ENCODE peak calls at places on chromosomes 16 and 17, in eight cellular contexts. One of them, this sample, is unnamed. For H3K36me3, the result is how much of the 10 kb centered on the place peaks cover.

GRCh38 chr17:79741751-79742588 is 11.2 kb downstream of the ENPP7 start:
- DNase-seq in breast epithelium: peak
- DNase-seq in gastrocnemius medialis: peak
- DNase-seq in tibial nerve: peak
- DNase-seq in tibial artery: peak
- DNase-seq in BE2C: peak
- DNase-seq in ovary: peak
- DNase-seq in IMR-90: peak
- DNase-seq in this sample: peak

GRCh38 chr17:82752371-82753200 is 721 bp downstream of the TBCD start:
- DNase-seq in gastrocnemius medialis: no peak
- DNase-seq in tibial nerve: no peak
- DNase-seq in ovary: peak
- DNase-seq in IMR-90: no peak
- DNase-seq in tibial artery: no peak
- DNase-seq in breast epithelium: no peak
- DNase-seq in BE2C: peak
- DNase-seq in this sample: no peak

GRCh38 chr17:30357476-30357875 is 21.3 kb upstream of the CPD start:
- DNase-seq in IMR-90: no peak
- DNase-seq in tibial artery: no peak
- DNase-seq in breast epithelium: no peak
- DNase-seq in BE2C: no peak
- DNase-seq in tibial nerve: no peak
- DNase-seq in ovary: no peak
- DNase-seq in gastrocnemius medialis: no peak
- DNase-seq in this sample: no peak

GRCh38 chr17:78359216-78359935 is 501 bp downstream of the SOCS3 start:
- DNase-seq in tibial artery: no peak
- DNase-seq in breast epithelium: no peak
- DNase-seq in BE2C: peak
- DNase-seq in gastrocnemius medialis: no peak
- DNase-seq in tibial nerve: no peak
- DNase-seq in IMR-90: no peak
- DNase-seq in ovary: peak
- DNase-seq in this sample: no peak

GRCh38 chr16:5042574-5043171 is 8.9 kb upstream of the NAGPA start:
- DNase-seq in gastrocnemius medialis: no peak
- DNase-seq in tibial nerve: no peak
- DNase-seq in BE2C: no peak
- DNase-seq in breast epithelium: no peak
- DNase-seq in tibial artery: no peak
- DNase-seq in IMR-90: peak
- DNase-seq in ovary: no peak
- DNase-seq in this sample: peak

GRCh38 chr17:75604034-75604695 is 16.6 kb downstream of the MYO15B start:
- DNase-seq in IMR-90: no peak
- DNase-seq in tibial artery: no peak
- DNase-seq in gastrocnemius medialis: no peak
- DNase-seq in tibial nerve: no peak
- DNase-seq in breast epithelium: no peak
- DNase-seq in ovary: no peak
- DNase-seq in BE2C: no peak
- DNase-seq in this sample: no peak

GRCh38 chr17:74877592-74878543 is 5.1 kb upstream of the FDXR start:
- DNase-seq in gastrocnemius medialis: no peak
- DNase-seq in breast epithelium: no peak
- DNase-seq in tibial nerve: no peak
- DNase-seq in tibial artery: no peak
- DNase-seq in IMR-90: no peak
- DNase-seq in BE2C: no peak
- DNase-seq in ovary: no peak
- DNase-seq in this sample: peak

GRCh38 chr16:56984639-56985038 is 4.7 kb upstream of the NLRC5 start:
- DNase-seq in IMR-90: no peak
- DNase-seq in tibial artery: no peak
- DNase-seq in breast epithelium: no peak
- DNase-seq in ovary: no peak
- DNase-seq in gastrocnemius medialis: no peak
- DNase-seq in tibial nerve: no peak
- DNase-seq in BE2C: no peak
- DNase-seq in this sample: peak

GRCh38 chr17:39573447-39574298 is 34.0 kb downstream of the NEUROD2 start:
- DNase-seq in IMR-90: peak
- DNase-seq in breast epithelium: peak
- DNase-seq in ovary: peak
- DNase-seq in tibial artery: peak
- DNase-seq in tibial nerve: peak
- DNase-seq in BE2C: peak
- DNase-seq in gastrocnemius medialis: peak
- DNase-seq in this sample: peak

GRCh38 chr16:50712568-50712914 is 19.1 kb downstream of the NOD2 start:
- DNase-seq in ovary: no peak
- DNase-seq in BE2C: no peak
- DNase-seq in IMR-90: peak
- DNase-seq in tibial nerve: no peak
- DNase-seq in gastrocnemius medialis: no peak
- DNase-seq in tibial artery: no peak
- DNase-seq in breast epithelium: no peak
- DNase-seq in this sample: no peak

GRCh38 chr17:7864995-7865650 is 7.3 kb downstream of the CYB5D1 start:
- DNase-seq in BE2C: no peak
- DNase-seq in tibial artery: no peak
- DNase-seq in IMR-90: no peak
- DNase-seq in ovary: no peak
- DNase-seq in breast epithelium: no peak
- DNase-seq in gastrocnemius medialis: no peak
- DNase-seq in tibial nerve: no peak
- DNase-seq in this sample: peak

GRCh38 chr17:57557793-57558681 is 187.1 kb downstream of the CCDC182 start:
- DNase-seq in breast epithelium: no peak
- DNase-seq in gastrocnemius medialis: no peak
- DNase-seq in tibial artery: no peak
- DNase-seq in IMR-90: peak
- DNase-seq in BE2C: no peak
- DNase-seq in tibial nerve: no peak
- DNase-seq in ovary: no peak
- DNase-seq in this sample: peak

GRCh38 chr17:4165301-4166010 is 22.5 kb downstream of the CYB5D2 start:
- DNase-seq in gastrocnemius medialis: no peak
- DNase-seq in tibial nerve: no peak
- DNase-seq in IMR-90: no peak
- DNase-seq in BE2C: no peak
- DNase-seq in ovary: no peak
- DNase-seq in tibial artery: no peak
- DNase-seq in breast epithelium: no peak
- DNase-seq in this sample: peak

GRCh38 chr16:25084797-25085196 is 26.7 kb upstream of the LCMT1 start:
- DNase-seq in IMR-90: no peak
- DNase-seq in tibial nerve: no peak
- DNase-seq in BE2C: no peak
- DNase-seq in tibial artery: no peak
- DNase-seq in gastrocnemius medialis: no peak
- DNase-seq in breast epithelium: no peak
- DNase-seq in ovary: no peak
- DNase-seq in this sample: no peak

GRCh38 chr17:65553009-65553645 is 8.3 kb downstream of the AXIN2 start:
- DNase-seq in tibial artery: no peak
- DNase-seq in ovary: no peak
- DNase-seq in gastrocnemius medialis: no peak
- DNase-seq in tibial nerve: no peak
- DNase-seq in breast epithelium: no peak
- DNase-seq in BE2C: no peak
- DNase-seq in IMR-90: peak
- DNase-seq in this sample: no peak

GRCh38 chr16:83996481-83997252 is 28.6 kb downstream of the NECAB2 start:
- DNase-seq in tibial artery: no peak
- DNase-seq in gastrocnemius medialis: no peak
- DNase-seq in ovary: no peak
- DNase-seq in tibial nerve: no peak
- DNase-seq in breast epithelium: no peak
- DNase-seq in BE2C: no peak
- DNase-seq in IMR-90: no peak
- DNase-seq in this sample: no peak

GRCh38 chr16:2515180-2515803 is 1.5 kb downstream of the ATP6V0C start:
- DNase-seq in gastrocnemius medialis: no peak
- DNase-seq in BE2C: no peak
- DNase-seq in tibial nerve: no peak
- DNase-seq in tibial artery: no peak
- DNase-seq in IMR-90: no peak
- DNase-seq in ovary: peak
- DNase-seq in breast epithelium: no peak
- DNase-seq in this sample: no peak

GRCh38 chr17:2374549-2375285 is 26.1 kb downstream of the MNT start:
- DNase-seq in BE2C: no peak
- DNase-seq in breast epithelium: no peak
- DNase-seq in tibial nerve: no peak
- DNase-seq in ovary: no peak
- DNase-seq in tibial artery: no peak
- DNase-seq in gastrocnemius medialis: no peak
- DNase-seq in IMR-90: no peak
- DNase-seq in this sample: no peak
- H3K36me3 ChIP-seq in BE2C: under half
- H3K36me3 ChIP-seq in breast epithelium: under half
- H3K36me3 ChIP-seq in tibial nerve: under half
- H3K36me3 ChIP-seq in ovary: under half
- H3K36me3 ChIP-seq in tibial artery: half or more
- H3K36me3 ChIP-seq in gastrocnemius medialis: under half
- H3K36me3 ChIP-seq in IMR-90: half or more
- H3K36me3 ChIP-seq in this sample: under half

DNA sequence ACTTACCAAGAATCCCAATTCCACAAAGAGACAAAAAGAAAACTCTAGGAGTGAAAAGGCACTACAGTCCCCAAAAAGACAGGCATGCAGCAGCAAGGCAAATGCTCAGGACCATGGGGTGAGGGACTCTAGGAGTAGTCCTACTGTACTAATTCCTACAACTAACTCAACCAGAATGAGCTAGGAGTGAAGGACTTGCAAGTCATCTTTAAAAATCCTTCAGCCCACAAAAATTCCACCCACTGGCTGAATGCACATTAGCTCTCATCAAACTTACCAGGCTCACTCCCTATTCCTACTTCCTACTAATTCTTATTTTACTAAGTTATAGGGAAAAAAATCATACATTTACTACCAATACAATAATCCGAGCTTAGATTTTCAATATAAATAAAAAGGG is 141.7 kb upstream of the C17orf78 start:
- DNase-seq in tibial artery: no peak
- DNase-seq in gastrocnemius medialis: no peak
- DNase-seq in BE2C: no peak
- DNase-seq in tibial nerve: no peak
- DNase-seq in breast epithelium: no peak
- DNase-seq in ovary: no peak
- DNase-seq in IMR-90: peak
- DNase-seq in this sample: no peak
- H3K36me3 ChIP-seq in tibial artery: under half
- H3K36me3 ChIP-seq in gastrocnemius medialis: under half
- H3K36me3 ChIP-seq in BE2C: half or more
- H3K36me3 ChIP-seq in tibial nerve: under half
- H3K36me3 ChIP-seq in breast epithelium: under half
- H3K36me3 ChIP-seq in ovary: under half
- H3K36me3 ChIP-seq in IMR-90: under half
- H3K36me3 ChIP-seq in this sample: under half

DNA sequence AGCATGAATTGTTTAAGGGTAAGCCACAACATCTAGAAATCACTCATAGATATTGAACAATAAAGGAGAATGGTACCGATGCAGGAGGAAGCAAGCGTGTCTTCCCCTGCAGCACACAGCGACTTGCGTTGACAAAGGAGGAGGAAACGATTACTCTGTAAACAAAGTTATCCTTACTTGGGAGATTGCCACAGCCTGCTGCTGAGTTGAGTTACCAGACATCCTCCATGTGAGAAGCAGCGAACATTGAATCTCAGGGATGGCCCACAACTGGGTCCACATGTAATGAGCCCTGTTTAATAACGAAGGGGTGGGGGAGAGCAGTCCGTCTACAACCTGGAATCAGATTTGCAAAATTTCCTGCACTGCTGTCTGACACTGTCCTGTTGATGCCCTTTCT is 27.7 kb downstream of the CLUH start:
- DNase-seq in tibial nerve: no peak
- DNase-seq in gastrocnemius medialis: no peak
- DNase-seq in tibial artery: no peak
- DNase-seq in IMR-90: peak
- DNase-seq in breast epithelium: peak
- DNase-seq in BE2C: no peak
- DNase-seq in ovary: no peak
- DNase-seq in this sample: no peak
- H3K36me3 ChIP-seq in tibial nerve: under half
- H3K36me3 ChIP-seq in gastrocnemius medialis: under half
- H3K36me3 ChIP-seq in tibial artery: under half
- H3K36me3 ChIP-seq in IMR-90: under half
- H3K36me3 ChIP-seq in breast epithelium: under half
- H3K36me3 ChIP-seq in BE2C: under half
- H3K36me3 ChIP-seq in ovary: under half
- H3K36me3 ChIP-seq in this sample: under half

GRCh38 chr17:61848247-61848646 is 15.1 kb downstream of the BRIP1 start:
- DNase-seq in gastrocnemius medialis: no peak
- DNase-seq in BE2C: no peak
- DNase-seq in tibial nerve: no peak
- DNase-seq in tibial artery: no peak
- DNase-seq in IMR-90: no peak
- DNase-seq in ovary: no peak
- DNase-seq in breast epithelium: no peak
- DNase-seq in this sample: no peak

GRCh38 chr17:61849674-61850073 is 13.7 kb downstream of the BRIP1 start:
- DNase-seq in breast epithelium: no peak
- DNase-seq in ovary: no peak
- DNase-seq in gastrocnemius medialis: no peak
- DNase-seq in tibial nerve: no peak
- DNase-seq in BE2C: no peak
- DNase-seq in tibial artery: no peak
- DNase-seq in IMR-90: peak
- DNase-seq in this sample: peak

GRCh38 chr17:61847659-61848058 is 15.7 kb downstream of the BRIP1 start:
- DNase-seq in tibial nerve: no peak
- DNase-seq in gastrocnemius medialis: no peak
- DNase-seq in BE2C: no peak
- DNase-seq in ovary: no peak
- DNase-seq in IMR-90: no peak
- DNase-seq in breast epithelium: no peak
- DNase-seq in tibial artery: no peak
- DNase-seq in this sample: no peak

GRCh38 chr17:61846976-61847375 is 16.4 kb downstream of the BRIP1 start:
- DNase-seq in BE2C: no peak
- DNase-seq in tibial artery: no peak
- DNase-seq in ovary: no peak
- DNase-seq in IMR-90: no peak
- DNase-seq in breast epithelium: no peak
- DNase-seq in gastrocnemius medialis: no peak
- DNase-seq in tibial nerve: no peak
- DNase-seq in this sample: no peak

DNA sequence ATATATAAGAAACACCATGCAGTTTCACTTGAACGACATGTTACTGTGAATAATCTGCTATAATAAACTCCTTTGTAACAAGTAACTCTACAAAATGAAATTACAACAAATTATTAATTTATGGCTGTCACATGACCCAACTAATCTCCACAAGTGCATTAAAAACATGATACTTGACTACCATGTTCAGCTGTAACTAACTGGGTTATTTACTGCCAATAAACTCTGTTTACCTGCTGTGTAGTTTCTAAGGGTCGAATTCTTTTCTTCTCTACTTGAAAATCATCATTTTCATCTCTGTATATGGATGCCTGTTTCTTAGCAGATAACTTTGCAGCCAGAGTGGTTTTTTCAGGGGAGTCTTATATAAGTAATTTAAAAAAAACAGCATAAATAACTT is 14.4 kb downstream of the BRIP1 start:
- DNase-seq in breast epithelium: no peak
- DNase-seq in ovary: no peak
- DNase-seq in tibial nerve: no peak
- DNase-seq in tibial artery: no peak
- DNase-seq in gastrocnemius medialis: no peak
- DNase-seq in BE2C: no peak
- DNase-seq in IMR-90: no peak
- DNase-seq in this sample: no peak
- H3K36me3 ChIP-seq in breast epithelium: under half
- H3K36me3 ChIP-seq in ovary: under half
- H3K36me3 ChIP-seq in tibial nerve: under half
- H3K36me3 ChIP-seq in tibial artery: under half
- H3K36me3 ChIP-seq in gastrocnemius medialis: under half
- H3K36me3 ChIP-seq in BE2C: under half
- H3K36me3 ChIP-seq in IMR-90: under half
- H3K36me3 ChIP-seq in this sample: under half

This sample was measured in bronchial epithelial cell.